ENCODE peak calls at places on chromosomes 5 and 9, in four cellular contexts. J is M059J, H is NCI-H1092, N is NCI-H1930. O is an unnamed sample.

GRCh38 chr5:149823350-149823749 is 93.2 kb downstream of the PPARGC1B start:
- DNase-seq in J (no peak), H (no peak), N (no peak), O (no peak)

GRCh38 chr9:25602366-25603044 is 75.7 kb downstream of the TUSC1 start:
- DNase-seq in N (no peak), J (no peak), H (no peak), O (no peak)

GRCh38 chr5:85484982-85485574 is 1100.4 kb upstream of the EDIL3 start:
- DNase-seq in N (no peak), H (no peak), J (peak; percentile 12), O (peak; percentile 0)

GRCh38 chr9:72383978-72384709 is 19.1 kb upstream of the ZFAND5 start:
- DNase-seq in N (no peak), H (no peak), J (peak; percentile 91), O (peak; percentile 87)

GRCh38 chr5:452856-453710 is 10.1 kb downstream of the EXOC3 start:
- DNase-seq in N (no peak), H (no peak), J (peak; percentile 25), O (no peak)

GRCh38 chr5:39494099-39494498 is 69.3 kb upstream of the DAB2 start:
- DNase-seq in N (no peak), H (no peak), J (peak; percentile 42), O (no peak)

GRCh38 chr5:142674438-142675210 is 11.3 kb downstream of the FGF1 start:
- DNase-seq in H (no peak), N (no peak), J (peak; percentile 80), O (peak; percentile 60)

GRCh38 chr5:100595152-100595811 is 60.1 kb downstream of the FAM174A start:
- DNase-seq in H (no peak), J (peak; percentile 90), N (no peak), O (peak; percentile 88)

GRCh38 chr5:88145603-88146467 is 122.8 kb downstream of the TMEM161B start:
- DNase-seq in J (peak; percentile 80), H (no peak), N (no peak), O (no peak)

GRCh38 chr5:141850786-141851185 is 27.4 kb downstream of the PCDH1 start:
- DNase-seq in J (no peak), N (no peak), H (no peak), O (no peak)

GRCh38 chr5:133032852-133033742 is 6.7 kb upstream of the ZCCHC10 start:
- DNase-seq in J (peak; percentile 34), H (no peak), N (no peak), O (no peak)

GRCh38 chr5:69217154-69217731 is 17.4 kb upstream of the CDK7 start:
- DNase-seq in N (no peak), J (no peak), H (no peak), O (no peak)

GRCh38 chr5:154479944-154480750 is 2.1 kb upstream of the HAND1 start:
- DNase-seq in J (no peak), H (no peak), N (no peak), O (no peak)

GRCh38 chr5:73625314-73625904 is 587 bp upstream of the ARHGEF28 start:
- DNase-seq in N (no peak), J (no peak), H (no peak), O (no peak)

GRCh38 chr5:34687269-34688011 is 31.3 kb downstream of the RAI14 start:
- DNase-seq in H (no peak), J (peak; percentile 89), N (no peak), O (no peak)

GRCh38 chr5:40833712-40834229 is 1.3 kb downstream of the RPL37 start:
- DNase-seq in H (no peak), N (no peak), J (no peak), O (no peak)

GRCh38 chr5:6436715-6437340 is 11.8 kb upstream of the UBE2QL1 start:
- DNase-seq in J (peak; percentile 36), N (no peak), H (no peak), O (no peak)